ENCODE peak calls at places on chromosomes 1 and 21, in nine cellular contexts. One of them, this sample, is unnamed.

GRCh38 chr1:32892368-32893197 is 6.3 kb downstream of the HPCA start:
- DNase-seq in endothelial cell of umbilical vein: no peak
- DNase-seq in brain microvascular endothelial cell: no peak
- DNase-seq in A549: peak
- DNase-seq in fibroblast of pulmonary artery: peak
- DNase-seq in AG09309: no peak
- DNase-seq in breast epithelium: no peak
- DNase-seq in psoas muscle: peak
- DNase-seq in HFF-Myc: no peak
- DNase-seq in this sample: peak

GRCh38 chr21:44375281-44375651 is 21.8 kb downstream of the TRPM2 start:
- DNase-seq in endothelial cell of umbilical vein: no peak
- DNase-seq in AG09309: no peak
- DNase-seq in brain microvascular endothelial cell: no peak
- DNase-seq in fibroblast of pulmonary artery: no peak
- DNase-seq in breast epithelium: no peak
- DNase-seq in HFF-Myc: no peak
- DNase-seq in psoas muscle: peak
- DNase-seq in A549: no peak
- DNase-seq in this sample: no peak

GRCh38 chr1:242670019-242670418 is 145.5 kb upstream of the PLD5 start:
- DNase-seq in HFF-Myc: no peak
- DNase-seq in A549: no peak
- DNase-seq in brain microvascular endothelial cell: no peak
- DNase-seq in fibroblast of pulmonary artery: no peak
- DNase-seq in endothelial cell of umbilical vein: no peak
- DNase-seq in psoas muscle: no peak
- DNase-seq in breast epithelium: no peak
- DNase-seq in AG09309: no peak
- DNase-seq in this sample: no peak

GRCh38 chr1:22829001-22829989 is 118.7 kb downstream of the EPHB2 start:
- DNase-seq in breast epithelium: no peak
- DNase-seq in psoas muscle: no peak
- DNase-seq in brain microvascular endothelial cell: no peak
- DNase-seq in AG09309: no peak
- DNase-seq in HFF-Myc: no peak
- DNase-seq in fibroblast of pulmonary artery: peak
- DNase-seq in A549: no peak
- DNase-seq in endothelial cell of umbilical vein: no peak
- DNase-seq in this sample: no peak

GRCh38 chr1:218890436-218890835 is 283.2 kb upstream of the LYPLAL1 start:
- DNase-seq in brain microvascular endothelial cell: no peak
- DNase-seq in HFF-Myc: no peak
- DNase-seq in AG09309: no peak
- DNase-seq in endothelial cell of umbilical vein: no peak
- DNase-seq in A549: no peak
- DNase-seq in fibroblast of pulmonary artery: no peak
- DNase-seq in breast epithelium: no peak
- DNase-seq in psoas muscle: no peak
- DNase-seq in this sample: no peak

GRCh38 chr1:233603366-233603927 is 10.5 kb upstream of the KCNK1 start:
- DNase-seq in fibroblast of pulmonary artery: no peak
- DNase-seq in breast epithelium: no peak
- DNase-seq in brain microvascular endothelial cell: no peak
- DNase-seq in psoas muscle: no peak
- DNase-seq in endothelial cell of umbilical vein: no peak
- DNase-seq in AG09309: peak
- DNase-seq in HFF-Myc: no peak
- DNase-seq in A549: no peak
- DNase-seq in this sample: no peak

GRCh38 chr1:29593601-29594382 is 357.5 kb downstream of the PTPRU start:
- DNase-seq in endothelial cell of umbilical vein: no peak
- DNase-seq in fibroblast of pulmonary artery: no peak
- DNase-seq in A549: no peak
- DNase-seq in breast epithelium: no peak
- DNase-seq in psoas muscle: no peak
- DNase-seq in AG09309: no peak
- DNase-seq in HFF-Myc: no peak
- DNase-seq in brain microvascular endothelial cell: no peak
- DNase-seq in this sample: no peak

GRCh38 chr1:99527545-99527944 is 118.4 kb upstream of the PALMD start:
- DNase-seq in endothelial cell of umbilical vein: no peak
- DNase-seq in breast epithelium: no peak
- DNase-seq in A549: no peak
- DNase-seq in fibroblast of pulmonary artery: no peak
- DNase-seq in AG09309: no peak
- DNase-seq in psoas muscle: no peak
- DNase-seq in HFF-Myc: no peak
- DNase-seq in brain microvascular endothelial cell: no peak
- DNase-seq in this sample: no peak

GRCh38 chr21:45379901-45380330 is 25.0 kb upstream of the COL18A1 start:
- DNase-seq in endothelial cell of umbilical vein: no peak
- DNase-seq in A549: no peak
- DNase-seq in AG09309: no peak
- DNase-seq in psoas muscle: no peak
- DNase-seq in brain microvascular endothelial cell: no peak
- DNase-seq in HFF-Myc: no peak
- DNase-seq in breast epithelium: no peak
- DNase-seq in fibroblast of pulmonary artery: no peak
- DNase-seq in this sample: peak

GRCh38 chr21:45381036-45381787 is 23.8 kb upstream of the COL18A1 start:
- DNase-seq in psoas muscle: peak
- DNase-seq in A549: no peak
- DNase-seq in AG09309: no peak
- DNase-seq in brain microvascular endothelial cell: no peak
- DNase-seq in HFF-Myc: no peak
- DNase-seq in fibroblast of pulmonary artery: no peak
- DNase-seq in breast epithelium: no peak
- DNase-seq in endothelial cell of umbilical vein: no peak
- DNase-seq in this sample: peak

GRCh38 chr21:45379171-45379900 is 25.6 kb upstream of the COL18A1 start:
- DNase-seq in AG09309: no peak
- DNase-seq in breast epithelium: no peak
- DNase-seq in brain microvascular endothelial cell: no peak
- DNase-seq in endothelial cell of umbilical vein: no peak
- DNase-seq in HFF-Myc: no peak
- DNase-seq in A549: no peak
- DNase-seq in psoas muscle: peak
- DNase-seq in fibroblast of pulmonary artery: no peak
- DNase-seq in this sample: peak

GRCh38 chr21:45381865-45382697 is 22.9 kb upstream of the COL18A1 start:
- DNase-seq in endothelial cell of umbilical vein: no peak
- DNase-seq in A549: no peak
- DNase-seq in brain microvascular endothelial cell: no peak
- DNase-seq in breast epithelium: no peak
- DNase-seq in psoas muscle: peak
- DNase-seq in fibroblast of pulmonary artery: no peak
- DNase-seq in AG09309: no peak
- DNase-seq in HFF-Myc: no peak
- DNase-seq in this sample: peak

DNA sequence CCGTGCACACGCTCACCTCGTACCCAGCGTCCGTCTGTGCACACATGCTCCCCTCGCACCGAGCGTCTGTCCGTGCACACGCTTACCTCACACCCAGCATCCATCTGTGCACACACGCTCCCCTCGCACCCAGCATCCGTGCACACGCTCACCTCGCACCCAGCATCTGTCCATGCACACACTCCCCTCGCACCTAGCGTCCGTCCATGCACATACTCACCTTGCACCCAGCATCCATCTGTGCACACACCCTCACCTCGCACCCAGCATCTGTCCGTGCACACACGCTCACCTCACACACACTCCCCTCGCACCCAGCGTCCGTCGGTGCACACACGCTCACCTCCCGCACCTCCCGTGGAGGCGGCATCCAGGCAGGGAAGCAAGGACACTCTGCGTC is 24.4 kb upstream of the COL18A1 start:
- DNase-seq in A549: no peak
- DNase-seq in breast epithelium: no peak
- DNase-seq in AG09309: no peak
- DNase-seq in HFF-Myc: no peak
- DNase-seq in brain microvascular endothelial cell: no peak
- DNase-seq in psoas muscle: peak
- DNase-seq in fibroblast of pulmonary artery: no peak
- DNase-seq in endothelial cell of umbilical vein: no peak
- DNase-seq in this sample: peak
- H3K4me3 ChIP-seq in A549: no peak
- H3K4me3 ChIP-seq in breast epithelium: no peak
- H3K4me3 ChIP-seq in AG09309: no peak
- H3K4me3 ChIP-seq in HFF-Myc: no peak
- H3K4me3 ChIP-seq in brain microvascular endothelial cell: no peak
- H3K4me3 ChIP-seq in psoas muscle: no peak
- H3K4me3 ChIP-seq in fibroblast of pulmonary artery: no peak
- H3K4me3 ChIP-seq in endothelial cell of umbilical vein: no peak
- H3K4me3 ChIP-seq in this sample: no peak

GRCh38 chr1:42679364-42679983 is 2.7 kb upstream of the YBX1 start:
- DNase-seq in endothelial cell of umbilical vein: no peak
- DNase-seq in A549: no peak
- DNase-seq in brain microvascular endothelial cell: no peak
- DNase-seq in breast epithelium: no peak
- DNase-seq in fibroblast of pulmonary artery: no peak
- DNase-seq in AG09309: peak
- DNase-seq in psoas muscle: no peak
- DNase-seq in HFF-Myc: peak
- DNase-seq in this sample: no peak

GRCh38 chr1:42680045-42680444 is 2.2 kb upstream of the YBX1 start:
- DNase-seq in brain microvascular endothelial cell: no peak
- DNase-seq in breast epithelium: no peak
- DNase-seq in A549: no peak
- DNase-seq in endothelial cell of umbilical vein: no peak
- DNase-seq in AG09309: no peak
- DNase-seq in fibroblast of pulmonary artery: no peak
- DNase-seq in psoas muscle: no peak
- DNase-seq in HFF-Myc: no peak
- DNase-seq in this sample: no peak

GRCh38 chr1:42681771-42682483 is at the start of gene YBX1:
- DNase-seq in brain microvascular endothelial cell: peak
- DNase-seq in breast epithelium: peak
- DNase-seq in fibroblast of pulmonary artery: peak
- DNase-seq in endothelial cell of umbilical vein: peak
- DNase-seq in AG09309: peak
- DNase-seq in A549: peak
- DNase-seq in psoas muscle: peak
- DNase-seq in HFF-Myc: peak
- DNase-seq in this sample: peak

GRCh38 chr1:42682739-42683529 is 716 bp downstream of the YBX1 start:
- DNase-seq in fibroblast of pulmonary artery: peak
- DNase-seq in HFF-Myc: no peak
- DNase-seq in psoas muscle: peak
- DNase-seq in A549: peak
- DNase-seq in brain microvascular endothelial cell: no peak
- DNase-seq in AG09309: no peak
- DNase-seq in breast epithelium: peak
- DNase-seq in endothelial cell of umbilical vein: peak
- DNase-seq in this sample: peak

DNA sequence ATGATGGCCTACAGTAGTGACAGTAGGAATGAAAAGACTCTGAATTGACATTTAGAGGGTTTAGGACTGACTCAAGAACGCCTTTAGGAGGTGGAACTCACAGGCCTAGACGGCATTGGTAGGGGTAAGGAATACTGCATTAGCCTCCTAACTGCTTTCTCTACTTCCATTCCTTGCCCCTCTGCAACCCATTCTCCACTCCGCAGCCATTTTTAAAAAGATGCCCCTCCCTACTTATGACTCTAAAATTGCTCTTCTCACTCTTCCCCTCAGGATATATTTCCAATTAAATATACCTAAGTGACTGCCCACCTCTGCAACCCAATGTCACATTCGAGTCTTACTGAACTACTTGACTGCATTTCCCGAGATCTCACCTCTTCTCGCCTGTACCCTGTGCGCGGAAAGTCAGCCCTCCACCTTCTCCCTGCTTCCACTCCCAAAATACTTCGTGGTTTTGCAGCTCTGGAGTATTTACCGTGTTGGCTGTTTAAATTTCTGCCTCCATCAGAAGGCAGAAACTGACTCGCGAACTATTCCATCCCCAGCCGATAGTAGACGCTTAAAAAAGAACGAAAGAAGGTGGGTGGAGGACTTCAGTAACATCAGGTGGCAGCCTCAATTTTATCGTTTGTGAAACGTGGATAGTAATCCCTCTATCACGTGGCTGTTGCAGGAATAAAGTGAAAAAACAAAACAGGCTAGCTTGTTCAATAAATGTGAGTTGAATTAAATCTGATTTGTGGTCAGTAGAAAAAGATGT is 1.1 kb upstream of the YBX1 start:
- DNase-seq in breast epithelium: no peak
- DNase-seq in HFF-Myc: no peak
- DNase-seq in AG09309: no peak
- DNase-seq in fibroblast of pulmonary artery: peak
- DNase-seq in endothelial cell of umbilical vein: peak
- DNase-seq in brain microvascular endothelial cell: no peak
- DNase-seq in A549: no peak
- DNase-seq in psoas muscle: no peak
- DNase-seq in this sample: no peak
- H3K4me3 ChIP-seq in breast epithelium: peak
- H3K4me3 ChIP-seq in HFF-Myc: peak
- H3K4me3 ChIP-seq in AG09309: peak
- H3K4me3 ChIP-seq in fibroblast of pulmonary artery: peak
- H3K4me3 ChIP-seq in endothelial cell of umbilical vein: peak
- H3K4me3 ChIP-seq in brain microvascular endothelial cell: peak
- H3K4me3 ChIP-seq in A549: peak
- H3K4me3 ChIP-seq in psoas muscle: peak
- H3K4me3 ChIP-seq in this sample: peak

DNA sequence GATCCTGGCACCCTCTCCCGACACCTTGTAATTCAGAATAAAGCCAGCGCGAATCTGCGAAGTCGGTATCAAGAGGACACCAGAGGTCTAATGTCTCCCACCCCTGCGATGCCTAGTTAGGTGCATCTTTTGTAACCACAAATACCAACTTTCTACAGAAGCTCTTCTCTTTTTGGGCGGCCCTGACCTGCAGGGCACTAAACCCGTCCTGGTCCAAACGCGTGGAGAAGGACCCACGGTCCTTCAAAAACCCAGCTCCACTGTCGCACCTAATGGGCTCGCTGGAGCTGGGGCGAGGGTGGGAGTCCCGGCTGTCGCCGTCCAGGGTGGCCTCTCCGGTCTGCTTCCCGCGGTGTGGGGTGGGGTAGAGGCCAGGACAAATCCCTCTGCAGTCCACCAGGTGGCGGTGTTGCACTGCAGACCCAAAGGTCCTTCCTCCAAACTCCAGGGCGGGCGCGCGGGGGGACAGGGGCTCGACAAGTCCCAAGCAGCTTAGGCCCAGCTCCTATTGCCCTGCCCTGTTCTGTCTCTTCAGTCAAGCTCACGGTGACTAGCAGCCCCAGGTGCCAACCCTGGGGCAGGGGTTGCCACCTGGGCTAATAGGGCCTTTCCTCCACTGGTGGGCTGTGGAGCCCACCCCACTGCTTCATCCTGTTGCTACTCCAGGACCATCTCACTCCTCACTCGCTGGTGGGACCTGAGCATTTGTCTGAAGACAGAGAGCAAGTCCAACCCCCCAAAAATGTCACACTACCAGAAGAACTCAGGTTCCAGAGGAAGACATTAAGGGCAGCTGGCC is 2.7 kb downstream of the HES3 start:
- DNase-seq in endothelial cell of umbilical vein: peak
- DNase-seq in psoas muscle: peak
- DNase-seq in A549: peak
- DNase-seq in HFF-Myc: no peak
- DNase-seq in breast epithelium: peak
- DNase-seq in fibroblast of pulmonary artery: peak
- DNase-seq in brain microvascular endothelial cell: peak
- DNase-seq in AG09309: no peak
- DNase-seq in this sample: peak
- H3K4me3 ChIP-seq in endothelial cell of umbilical vein: no peak
- H3K4me3 ChIP-seq in psoas muscle: no peak
- H3K4me3 ChIP-seq in A549: peak
- H3K4me3 ChIP-seq in HFF-Myc: no peak
- H3K4me3 ChIP-seq in breast epithelium: no peak
- H3K4me3 ChIP-seq in fibroblast of pulmonary artery: no peak
- H3K4me3 ChIP-seq in brain microvascular endothelial cell: no peak
- H3K4me3 ChIP-seq in AG09309: no peak
- H3K4me3 ChIP-seq in this sample: no peak

GRCh38 chr1:183877321-183877720 is 72.4 kb downstream of the RGL1 start:
- DNase-seq in brain microvascular endothelial cell: no peak
- DNase-seq in fibroblast of pulmonary artery: peak
- DNase-seq in A549: no peak
- DNase-seq in psoas muscle: peak
- DNase-seq in AG09309: no peak
- DNase-seq in breast epithelium: peak
- DNase-seq in endothelial cell of umbilical vein: peak
- DNase-seq in HFF-Myc: no peak
- DNase-seq in this sample: peak
- H3K4me3 ChIP-seq in brain microvascular endothelial cell: no peak
- H3K4me3 ChIP-seq in fibroblast of pulmonary artery: peak
- H3K4me3 ChIP-seq in A549: no peak
- H3K4me3 ChIP-seq in psoas muscle: peak
- H3K4me3 ChIP-seq in AG09309: no peak
- H3K4me3 ChIP-seq in breast epithelium: peak
- H3K4me3 ChIP-seq in endothelial cell of umbilical vein: no peak
- H3K4me3 ChIP-seq in HFF-Myc: no peak
- H3K4me3 ChIP-seq in this sample: peak